ENCODE peak calls at places on chromosomes 5 and 9, in six cellular contexts. One of them, this sample, is unnamed.

GRCh38 chr5:134438268-134438622 is 26.6 kb upstream of the CDKN2AIPNL start:
- DNase-seq in sigmoid colon: no peak
- DNase-seq in heart left ventricle: no peak
- DNase-seq in prostate gland: no peak
- DNase-seq in endothelial cell of umbilical vein: no peak
- DNase-seq in uterus: no peak
- DNase-seq in this sample: no peak

GRCh38 chr9:38380230-38380871 is 12.2 kb upstream of the ALDH1B1 start:
- DNase-seq in heart left ventricle: no peak
- DNase-seq in sigmoid colon: peak; percentile 11
- DNase-seq in uterus: no peak
- DNase-seq in prostate gland: no peak
- DNase-seq in endothelial cell of umbilical vein: no peak
- DNase-seq in this sample: no peak

GRCh38 chr9:16930578-16930977 is 60.1 kb upstream of the BNC2 start:
- DNase-seq in heart left ventricle: no peak
- DNase-seq in sigmoid colon: no peak
- DNase-seq in uterus: no peak
- DNase-seq in endothelial cell of umbilical vein: no peak
- DNase-seq in prostate gland: no peak
- DNase-seq in this sample: no peak

GRCh38 chr9:137479315-137479861 is 20.3 kb upstream of the NSMF start:
- DNase-seq in sigmoid colon: no peak
- DNase-seq in heart left ventricle: no peak
- DNase-seq in endothelial cell of umbilical vein: no peak
- DNase-seq in prostate gland: no peak
- DNase-seq in uterus: no peak
- DNase-seq in this sample: no peak

GRCh38 chr5:34775886-34776285 is 63.1 kb upstream of the TTC23L start:
- DNase-seq in sigmoid colon: no peak
- DNase-seq in endothelial cell of umbilical vein: no peak
- DNase-seq in prostate gland: no peak
- DNase-seq in heart left ventricle: no peak
- DNase-seq in uterus: no peak
- DNase-seq in this sample: no peak

GRCh38 chr5:179668404-179668803 is 12.4 kb downstream of the CBY3 start:
- DNase-seq in endothelial cell of umbilical vein: peak; percentile 59
- DNase-seq in prostate gland: no peak
- DNase-seq in uterus: no peak
- DNase-seq in sigmoid colon: no peak
- DNase-seq in heart left ventricle: peak; percentile 27
- DNase-seq in this sample: no peak

GRCh38 chr5:157502143-157502647 is 42.2 kb downstream of the NIPAL4 start:
- DNase-seq in heart left ventricle: no peak
- DNase-seq in uterus: no peak
- DNase-seq in prostate gland: no peak
- DNase-seq in endothelial cell of umbilical vein: no peak
- DNase-seq in sigmoid colon: peak; percentile 42
- DNase-seq in this sample: no peak

GRCh38 chr5:51694826-51695225 is 311.6 kb downstream of the ISL1 start:
- DNase-seq in heart left ventricle: no peak
- DNase-seq in prostate gland: no peak
- DNase-seq in sigmoid colon: no peak
- DNase-seq in endothelial cell of umbilical vein: no peak
- DNase-seq in uterus: no peak
- DNase-seq in this sample: no peak

GRCh38 chr9:134962065-134962997 is 44.6 kb upstream of the FCN1 start:
- DNase-seq in heart left ventricle: peak; percentile 10
- DNase-seq in uterus: no peak
- DNase-seq in sigmoid colon: peak; percentile 27
- DNase-seq in endothelial cell of umbilical vein: no peak
- DNase-seq in prostate gland: peak; percentile 87
- DNase-seq in this sample: peak; percentile 77

GRCh38 chr5:14983666-14984441 is 112.3 kb upstream of the ANKH start:
- DNase-seq in endothelial cell of umbilical vein: no peak
- DNase-seq in sigmoid colon: no peak
- DNase-seq in uterus: no peak
- DNase-seq in heart left ventricle: no peak
- DNase-seq in prostate gland: peak; percentile 74
- DNase-seq in this sample: no peak

GRCh38 chr5:54743997-54744788 is 226.6 kb downstream of the SNX18 start:
- DNase-seq in endothelial cell of umbilical vein: peak; percentile 73
- DNase-seq in heart left ventricle: no peak
- DNase-seq in uterus: no peak
- DNase-seq in sigmoid colon: no peak
- DNase-seq in prostate gland: no peak
- DNase-seq in this sample: peak; percentile 44

GRCh38 chr9:105647595-105648349 is 14.5 kb upstream of the TAL2 start:
- DNase-seq in heart left ventricle: no peak
- DNase-seq in prostate gland: no peak
- DNase-seq in endothelial cell of umbilical vein: no peak
- DNase-seq in sigmoid colon: no peak
- DNase-seq in uterus: no peak
- DNase-seq in this sample: no peak

GRCh38 chr9:128123451-128124080 is 4.0 kb downstream of the PTGES2 start:
- DNase-seq in sigmoid colon: peak; percentile 63
- DNase-seq in endothelial cell of umbilical vein: no peak
- DNase-seq in prostate gland: no peak
- DNase-seq in heart left ventricle: no peak
- DNase-seq in uterus: no peak
- DNase-seq in this sample: no peak

GRCh38 chr5:112957409-112957808 is 19.2 kb upstream of the DCP2 start:
- DNase-seq in endothelial cell of umbilical vein: no peak
- DNase-seq in uterus: no peak
- DNase-seq in prostate gland: no peak
- DNase-seq in heart left ventricle: no peak
- DNase-seq in sigmoid colon: no peak
- DNase-seq in this sample: no peak

GRCh38 chr5:148542812-148543211 is 111.5 kb downstream of the HTR4 start:
- DNase-seq in endothelial cell of umbilical vein: no peak
- DNase-seq in prostate gland: no peak
- DNase-seq in sigmoid colon: no peak
- DNase-seq in uterus: no peak
- DNase-seq in heart left ventricle: no peak
- DNase-seq in this sample: no peak

GRCh38 chr9:30673132-30673531 is 1711.3 kb upstream of the ACO1 start:
- DNase-seq in heart left ventricle: no peak
- DNase-seq in uterus: no peak
- DNase-seq in prostate gland: no peak
- DNase-seq in endothelial cell of umbilical vein: no peak
- DNase-seq in sigmoid colon: no peak
- DNase-seq in this sample: no peak

GRCh38 chr5:158700997-158701391 is 398.7 kb downstream of the EBF1 start:
- DNase-seq in uterus: no peak
- DNase-seq in sigmoid colon: no peak
- DNase-seq in prostate gland: no peak
- DNase-seq in endothelial cell of umbilical vein: no peak
- DNase-seq in heart left ventricle: no peak
- DNase-seq in this sample: no peak

GRCh38 chr5:158699336-158699735 is 400.4 kb downstream of the EBF1 start:
- DNase-seq in sigmoid colon: no peak
- DNase-seq in endothelial cell of umbilical vein: no peak
- DNase-seq in heart left ventricle: no peak
- DNase-seq in uterus: no peak
- DNase-seq in prostate gland: no peak
- DNase-seq in this sample: no peak

GRCh38 chr5:158701406-158702177 is 398.1 kb downstream of the EBF1 start:
- DNase-seq in sigmoid colon: no peak
- DNase-seq in heart left ventricle: no peak
- DNase-seq in endothelial cell of umbilical vein: no peak
- DNase-seq in uterus: no peak
- DNase-seq in prostate gland: no peak
- DNase-seq in this sample: no peak

GRCh38 chr5:158698768-158699167 is 400.9 kb downstream of the EBF1 start:
- DNase-seq in uterus: no peak
- DNase-seq in heart left ventricle: no peak
- DNase-seq in prostate gland: no peak
- DNase-seq in endothelial cell of umbilical vein: no peak
- DNase-seq in sigmoid colon: no peak
- DNase-seq in this sample: no peak

DNA sequence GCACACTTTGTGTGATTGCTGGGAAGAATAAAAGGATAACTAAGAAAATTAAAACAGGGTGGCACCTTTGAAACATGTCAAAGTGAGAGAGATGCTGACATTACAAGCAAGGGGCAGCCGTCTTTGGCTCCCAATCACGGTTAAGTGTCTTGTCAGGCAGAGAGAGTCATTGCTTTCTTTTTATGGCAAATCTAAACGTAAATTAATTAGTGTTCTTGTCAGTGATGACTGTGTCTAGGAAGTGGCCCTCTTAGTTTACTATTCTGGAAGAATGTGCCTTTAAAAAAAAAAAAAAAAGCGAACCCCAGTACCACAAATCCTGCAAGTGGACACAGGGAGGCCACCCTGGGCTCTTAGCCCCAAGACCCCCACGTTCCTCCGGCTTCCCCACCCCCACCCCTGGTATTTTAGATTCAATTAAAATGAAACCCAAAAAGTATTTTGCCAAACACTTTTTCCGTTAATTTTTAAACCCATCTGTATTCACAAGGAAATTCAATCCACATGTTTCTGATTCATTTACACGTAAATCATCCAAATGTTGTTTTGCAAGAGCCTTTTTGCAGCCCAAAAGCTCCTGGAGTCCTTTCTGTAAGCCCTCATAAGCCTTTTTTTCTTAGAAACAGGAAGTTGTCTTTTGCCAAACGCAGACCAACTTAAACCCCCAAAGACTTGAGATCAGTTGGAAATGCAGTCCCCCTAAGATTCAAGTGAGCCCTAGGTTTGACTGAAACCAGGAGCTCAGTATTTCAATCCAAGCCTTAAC is 399.3 kb downstream of the EBF1 start:
- DNase-seq in heart left ventricle: no peak
- DNase-seq in prostate gland: no peak
- DNase-seq in endothelial cell of umbilical vein: no peak
- DNase-seq in uterus: no peak
- DNase-seq in sigmoid colon: no peak
- DNase-seq in this sample: no peak
- H3K4me3 ChIP-seq in heart left ventricle: no peak overlapping the region
- H3K4me3 ChIP-seq in prostate gland: no peak overlapping the region
- H3K4me3 ChIP-seq in endothelial cell of umbilical vein: no peak overlapping the region
- H3K4me3 ChIP-seq in uterus: no peak overlapping the region
- H3K4me3 ChIP-seq in sigmoid colon: no peak overlapping the region
- H3K4me3 ChIP-seq in this sample: no peak overlapping the region

DNA sequence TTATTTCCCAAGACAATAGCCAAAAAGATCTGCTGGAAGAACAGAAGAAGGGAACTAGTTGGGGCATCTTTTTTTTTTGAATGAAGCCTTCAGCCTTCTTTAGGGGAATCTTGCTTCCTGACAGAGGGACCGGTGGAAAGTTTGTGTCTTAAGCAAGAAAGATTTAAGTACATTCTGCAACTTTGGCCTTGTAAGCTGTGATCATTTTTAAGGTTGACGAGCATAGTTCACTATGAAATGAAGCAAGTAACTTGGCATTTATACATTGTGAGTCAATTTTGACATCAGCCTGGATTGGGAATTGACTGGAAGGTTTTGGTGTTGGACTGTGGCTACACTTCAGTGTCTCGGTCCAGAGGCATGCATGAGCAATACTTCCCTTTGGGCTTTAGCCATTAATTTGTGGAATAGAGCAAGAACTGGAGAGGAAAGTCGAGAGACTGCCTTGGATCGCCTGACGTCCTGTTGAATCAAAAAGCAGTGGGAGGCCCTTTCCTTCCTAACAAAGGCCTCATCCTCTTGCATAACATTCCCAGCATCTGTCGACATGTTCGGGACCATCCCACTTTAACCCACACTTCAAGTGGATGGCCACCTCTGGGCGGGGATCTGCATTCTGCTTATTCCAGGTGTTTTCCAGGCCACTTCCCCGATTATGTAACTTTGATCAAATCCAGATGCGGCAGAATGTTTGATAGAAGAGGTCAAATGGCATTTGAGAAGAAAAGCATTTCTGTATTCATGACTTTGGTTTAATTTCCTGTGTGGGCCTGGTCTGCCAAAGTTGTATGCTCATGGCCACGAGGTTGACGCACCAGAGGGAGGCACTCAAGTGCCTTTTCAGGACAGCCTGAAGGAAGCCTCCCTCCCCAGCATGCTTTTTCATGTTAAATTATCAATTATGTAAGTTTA is 12.5 kb downstream of the ABL1 start:
- DNase-seq in uterus: peak; percentile 90
- DNase-seq in endothelial cell of umbilical vein: peak; percentile 96
- DNase-seq in sigmoid colon: peak; percentile 97
- DNase-seq in heart left ventricle: peak; percentile 74
- DNase-seq in prostate gland: no peak
- DNase-seq in this sample: peak; percentile 90
- TF ChIP-seq POLR2A in uterus: no peak
- TF ChIP-seq POLR2A in endothelial cell of umbilical vein: peak; percentile 55
- TF ChIP-seq POLR2A in sigmoid colon: no peak
- TF ChIP-seq POLR2A in heart left ventricle: no peak
- TF ChIP-seq POLR2A in prostate gland: no peak
- TF ChIP-seq POLR2A in this sample: no peak

GRCh38 chr5:176416123-176416924 is at the start of gene CLTB:
- DNase-seq in uterus: peak; percentile 93
- DNase-seq in sigmoid colon: peak; percentile 95
- DNase-seq in heart left ventricle: peak; percentile 96
- DNase-seq in endothelial cell of umbilical vein: peak; percentile 81
- DNase-seq in prostate gland: peak; percentile 92
- DNase-seq in this sample: peak; percentile 97

GRCh38 chr5:176415240-176416122 is 858 bp downstream of the CLTB start:
- DNase-seq in endothelial cell of umbilical vein: no peak
- DNase-seq in uterus: peak; percentile 40
- DNase-seq in heart left ventricle: peak; percentile 35
- DNase-seq in prostate gland: peak; percentile 15
- DNase-seq in sigmoid colon: peak; percentile 81
- DNase-seq in this sample: peak; percentile 47

GRCh38 chr5:176413255-176413565 is 3.1 kb downstream of the CLTB start:
- DNase-seq in heart left ventricle: no peak
- DNase-seq in uterus: no peak
- DNase-seq in prostate gland: no peak
- DNase-seq in sigmoid colon: no peak
- DNase-seq in endothelial cell of umbilical vein: no peak
- DNase-seq in this sample: peak; percentile 87

GRCh38 chr5:176413709-176414191 is 2.6 kb downstream of the CLTB start:
- DNase-seq in prostate gland: no peak
- DNase-seq in sigmoid colon: no peak
- DNase-seq in heart left ventricle: no peak
- DNase-seq in endothelial cell of umbilical vein: no peak
- DNase-seq in uterus: no peak
- DNase-seq in this sample: no peak

DNA sequence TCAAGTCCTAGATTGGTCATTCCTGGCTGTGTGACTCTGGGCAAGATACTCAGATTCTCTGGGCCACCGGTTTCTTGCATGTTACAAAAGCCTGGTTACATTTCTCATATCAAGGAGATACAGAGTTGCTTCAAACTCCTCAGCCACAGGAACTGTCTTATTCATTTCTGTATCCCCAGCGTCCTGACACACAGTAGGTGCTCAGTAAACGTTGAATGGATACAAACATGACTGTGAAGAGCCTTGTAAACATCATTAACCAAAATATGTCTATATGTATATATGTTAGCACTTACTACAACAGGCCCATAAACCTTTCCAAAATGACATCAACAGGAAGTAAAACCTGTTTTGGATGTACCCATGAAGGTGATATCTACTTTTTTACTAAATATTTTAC is 1.6 kb downstream of the CLTB start:
- DNase-seq in prostate gland: no peak
- DNase-seq in endothelial cell of umbilical vein: no peak
- DNase-seq in heart left ventricle: no peak
- DNase-seq in sigmoid colon: no peak
- DNase-seq in uterus: no peak
- DNase-seq in this sample: no peak
- H3K4me3 ChIP-seq in prostate gland: no peak overlapping the region
- H3K4me3 ChIP-seq in endothelial cell of umbilical vein: no peak overlapping the region
- H3K4me3 ChIP-seq in heart left ventricle: no peak overlapping the region
- H3K4me3 ChIP-seq in sigmoid colon: no peak overlapping the region
- H3K4me3 ChIP-seq in uterus: no peak overlapping the region
- H3K4me3 ChIP-seq in this sample: no peak overlapping the region

GRCh38 chr5:152686931-152687330 is 281.9 kb upstream of the NMUR2 start:
- DNase-seq in endothelial cell of umbilical vein: no peak
- DNase-seq in sigmoid colon: no peak
- DNase-seq in heart left ventricle: no peak
- DNase-seq in uterus: no peak
- DNase-seq in prostate gland: no peak
- DNase-seq in this sample: no peak
- TF ChIP-seq POLR2A in endothelial cell of umbilical vein: no peak
- TF ChIP-seq POLR2A in sigmoid colon: no peak
- TF ChIP-seq POLR2A in heart left ventricle: no peak
- TF ChIP-seq POLR2A in uterus: no peak
- TF ChIP-seq POLR2A in prostate gland: no peak
- TF ChIP-seq POLR2A in this sample: no peak

This sample was measured in lower leg skin.